ENCODE peak calls at places on chromosomes 13 and 19, in eight cellular contexts. K is cardiac muscle cell; A is neural progenitor cell; C is CD8-positive, alpha-beta T cell; I is epithelial cell of esophagus; D is esophagus muscularis mucosa; R is HL-60; Z is left lung. W is an unnamed sample.
A peak's percentile ranks its signal among the peaks of the same experiment; 100 is the strongest.

GRCh38 chr13:45184693-45185092 is 16.2 kb downstream of the KCTD4 start:
- DNase-seq in K (no peak), A (no peak), C (no peak), I (no peak), D (no peak), R (no peak), Z (no peak), W (no peak)

GRCh38 chr19:18280247-18281081 is 958 bp downstream of the JUND start:
- DNase-seq in K (peak; percentile 78), A (peak; percentile 81), C (peak; percentile 66), I (peak; percentile 75), D (no peak), R (peak; percentile 85), Z (peak; percentile 85), W (no peak)

GRCh38 chr19:28294395-28294794 is 918.6 kb downstream of the UQCRFS1 start:
- DNase-seq in K (peak; percentile 55), A (no peak), C (no peak), I (no peak), D (peak; percentile 83), R (no peak), Z (no peak), W (no peak)

GRCh38 chr19:12701596-12702282 is 5.3 kb upstream of the FBXW9 start:
- DNase-seq in K (no peak), A (no peak), C (no peak), I (no peak), D (no peak), R (no peak), Z (no peak), W (no peak)

GRCh38 chr13:79703772-79704171 is 222.8 kb downstream of the NDFIP2 start:
- DNase-seq in K (no peak), A (no peak), C (no peak), I (no peak), D (no peak), R (no peak), Z (no peak), W (peak; percentile 8)

GRCh38 chr13:84126671-84127171 is 244.4 kb upstream of the SLITRK1 start:
- DNase-seq in K (no peak), A (no peak), C (no peak), I (peak; percentile 46), D (no peak), R (no peak), Z (no peak), W (no peak)

GRCh38 chr13:88429862-88430261 is 758.7 kb downstream of the SLITRK5 start:
- DNase-seq in K (no peak), A (no peak), C (no peak), I (no peak), D (no peak), R (no peak), Z (no peak), W (no peak)

GRCh38 chr19:50723069-50723468 is at the start of gene CLEC11A:
- DNase-seq in K (peak; percentile 91), A (no peak), C (no peak), I (no peak), D (no peak), R (peak; percentile 73), Z (peak; percentile 50), W (no peak)

GRCh38 chr13:46603165-46603603 is 50.2 kb downstream of the LRCH1 start:
- DNase-seq in K (peak; percentile 44), A (peak; percentile 30), C (no peak), I (peak; percentile 28), D (no peak), R (no peak), Z (no peak), W (no peak)

GRCh38 chr13:45511310-45512147 is 46.8 kb downstream of the COG3 start:
- DNase-seq in K (peak; percentile 85), A (peak; percentile 80), C (no peak), I (peak; percentile 80), D (no peak), R (peak; percentile 39), Z (no peak), W (peak; percentile 19)

GRCh38 chr13:106490887-106491321 is 44.6 kb downstream of the EFNB2 start:
- DNase-seq in K (no peak), A (no peak), C (no peak), I (no peak), D (no peak), R (no peak), Z (no peak), W (no peak)

GRCh38 chr13:35144496-35144895 is 202.4 kb downstream of the NBEA start:
- DNase-seq in K (peak; percentile 50), A (no peak), C (no peak), I (peak; percentile 49), D (no peak), R (no peak), Z (no peak), W (no peak)

GRCh38 chr13:102354011-102354410 is 47.8 kb downstream of the FGF14 start:
- DNase-seq in K (no peak), A (no peak), C (no peak), I (no peak), D (no peak), R (no peak), Z (no peak), W (no peak)

GRCh38 chr19:13006431-13007281 is 11.4 kb downstream of the NFIX start:
- DNase-seq in K (no peak), A (no peak), C (no peak), I (no peak), D (no peak), R (no peak), Z (no peak), W (no peak)

GRCh38 chr19:47824396-47824795 is 2.7 kb downstream of the CRX start:
- DNase-seq in K (no peak), A (no peak), C (no peak), I (no peak), D (no peak), R (no peak), Z (no peak), W (no peak)
- TF ChIP-seq CTCF in K (no peak), A (peak; percentile 11), C (no peak), I (no peak), D (no peak), R (no peak), Z (no peak), W (no peak)

GRCh38 chr13:109154546-109154945 is 525.1 kb downstream of the MYO16 start:
- DNase-seq in K (no peak), A (no peak), C (no peak), I (peak; percentile 38), D (no peak), R (no peak), Z (no peak), W (no peak)

GRCh38 chr13:109158383-109158782 is 529.0 kb downstream of the MYO16 start:
- DNase-seq in K (no peak), A (no peak), C (no peak), I (peak; percentile 63), D (peak; percentile 64), R (no peak), Z (no peak), W (no peak)

GRCh38 chr13:109155301-109155761 is 525.9 kb downstream of the MYO16 start:
- DNase-seq in K (peak; percentile 64), A (no peak), C (no peak), I (peak; percentile 75), D (no peak), R (no peak), Z (no peak), W (no peak)

GRCh38 chr13:109157275-109157674 is 527.9 kb downstream of the MYO16 start:
- DNase-seq in K (no peak), A (peak; percentile 21), C (no peak), I (peak; percentile 45), D (no peak), R (no peak), Z (no peak), W (no peak)

DNA sequence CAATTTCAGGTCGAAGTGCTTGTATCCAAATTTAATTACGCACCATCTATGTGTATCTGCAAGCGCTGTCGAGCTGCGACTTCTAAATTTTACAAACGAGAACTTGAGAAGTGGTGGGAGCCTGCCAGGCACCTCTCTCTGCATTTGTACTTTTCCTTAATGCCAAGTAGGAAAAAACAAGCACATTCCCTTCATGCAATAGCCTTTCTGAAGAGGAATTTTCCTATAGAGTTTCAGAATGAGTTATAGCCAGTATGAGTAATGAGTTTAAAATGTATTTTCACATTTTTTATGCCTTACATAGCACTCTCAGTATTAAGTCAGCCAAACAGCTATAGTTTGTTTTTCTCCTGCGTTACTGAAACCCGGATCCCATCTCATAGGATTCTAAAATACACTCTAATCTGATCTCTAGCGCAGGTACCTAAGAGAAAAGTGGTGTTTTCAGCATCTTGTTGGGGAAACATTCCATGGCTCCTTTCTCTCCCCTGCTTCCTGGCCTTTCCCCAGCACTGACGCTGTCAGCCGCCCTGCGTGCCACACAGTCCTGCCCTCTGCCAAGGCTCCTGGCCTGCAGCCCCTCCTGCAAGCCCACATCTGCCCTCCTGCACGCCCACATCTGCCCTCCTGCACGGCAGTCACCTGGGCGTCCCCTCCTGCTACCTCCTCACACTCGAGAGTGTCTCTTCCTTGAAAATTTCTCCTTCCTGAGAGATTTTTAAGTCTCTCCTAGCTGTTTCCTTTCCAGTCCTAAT is 526.9 kb downstream of the MYO16 start:
- DNase-seq in K (peak; percentile 88), A (no peak), C (no peak), I (peak; percentile 85), D (no peak), R (no peak), Z (no peak), W (no peak)
- H3K4me3 ChIP-seq in K (no peak overlapping the region), A (no peak overlapping the region), C (no peak overlapping the region), I (peak overlapping the region; percentile 22), D (peak overlapping the region; percentile 29), R (no peak overlapping the region), Z (no peak overlapping the region), W (no peak overlapping the region)

GRCh38 chr19:56308792-56309191 is 5.8 kb downstream of the ZSCAN5A start:
- DNase-seq in K (no peak), A (no peak), C (no peak), I (no peak), D (no peak), R (no peak), Z (no peak), W (no peak)
- TF ChIP-seq CTCF in K (no peak), A (no peak), C (no peak), I (no peak), D (no peak), R (no peak), Z (no peak), W (no peak)

GRCh38 chr13:77946522-77946921 is 27.9 kb upstream of the EDNRB start:
- DNase-seq in K (no peak), A (no peak), C (no peak), I (no peak), D (no peak), R (no peak), Z (no peak), W (no peak)

GRCh38 chr13:77952737-77953136 is 34.1 kb upstream of the EDNRB start:
- DNase-seq in K (no peak), A (no peak), C (no peak), I (no peak), D (no peak), R (no peak), Z (no peak), W (no peak)

DNA sequence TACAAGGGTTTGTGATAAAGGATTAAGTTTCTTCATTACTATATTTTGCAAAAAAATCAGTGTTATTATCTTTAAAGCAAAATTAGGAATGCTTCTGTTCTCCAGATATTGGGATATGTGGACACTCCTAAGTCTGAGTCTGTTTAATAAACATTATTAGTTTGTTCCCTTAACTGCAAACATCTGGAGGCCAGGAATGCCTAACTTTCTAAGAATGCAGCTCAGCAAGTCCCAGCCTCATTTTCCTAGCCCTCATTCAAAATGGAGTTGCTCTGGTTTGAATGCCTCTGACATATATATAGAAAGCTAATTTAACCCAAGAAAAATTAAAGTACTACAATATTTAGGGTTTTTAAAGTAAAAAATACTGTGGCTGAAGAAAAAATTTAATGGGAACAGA is 33.6 kb upstream of the EDNRB start:
- DNase-seq in K (no peak), A (no peak), C (no peak), I (no peak), D (no peak), R (no peak), Z (no peak), W (no peak)
- H3K4me3 ChIP-seq in K (no peak overlapping the region), A (no peak overlapping the region), C (no peak overlapping the region), I (no peak overlapping the region), D (no peak overlapping the region), R (no peak overlapping the region), Z (no peak overlapping the region), W (no peak overlapping the region)